ENCODE peak calls at places on chromosomes 12 and 14, in five cellular contexts. A is sigmoid colon, Y is K562, Z is suprapubic skin, L is stomach. J is an unnamed sample.

GRCh38 chr12:6958609-6959375 is 7.6 kb downstream of the PTPN6 start:
- DNase-seq in A (peak), Y (no peak), Z (no peak), L (no peak), J (no peak)

GRCh38 chr12:52646613-52647012 is 5.4 kb downstream of the KRT2 start:
- DNase-seq in A (no peak), Y (no peak), Z (no peak), L (no peak), J (no peak)

GRCh38 chr14:104399432-104400155 is 180.0 kb upstream of the C14orf180 start:
- DNase-seq in A (no peak), Y (no peak), Z (no peak), L (no peak), J (no peak)

GRCh38 chr14:54667764-54668163 is 100.8 kb downstream of the SAMD4A start:
- DNase-seq in A (no peak), Y (no peak), Z (no peak), L (no peak), J (no peak)

GRCh38 chr14:53663709-53664108 is 292.9 kb downstream of the BMP4 start:
- DNase-seq in A (peak), Y (no peak), Z (no peak), L (no peak), J (no peak)

GRCh38 chr12:10339441-10339840 is 31.8 kb downstream of the KLRD1 start:
- DNase-seq in A (no peak), Y (no peak), Z (no peak), L (no peak), J (no peak)

GRCh38 chr12:65269603-65270002 is 8.9 kb upstream of the MSRB3 start:
- DNase-seq in A (no peak), Y (no peak), Z (no peak), L (no peak), J (no peak)

GRCh38 chr12:92141585-92142244 is 3.9 kb downstream of the BTG1 start:
- DNase-seq in A (no peak), Y (no peak), Z (no peak), L (no peak), J (no peak)

GRCh38 chr12:93237235-93237915 is 140.3 kb upstream of the NUDT4 start:
- DNase-seq in A (no peak), Y (no peak), Z (no peak), L (no peak), J (no peak)

GRCh38 chr14:67268456-67269115 is 27.4 kb downstream of the PALS1 start:
- DNase-seq in A (no peak), Y (peak), Z (no peak), L (no peak), J (no peak)

GRCh38 chr14:90760591-90761316 is 55.5 kb downstream of the TTC7B start:
- DNase-seq in A (no peak), Y (peak), Z (no peak), L (no peak), J (peak)

GRCh38 chr12:4997939-4998338 is 45.7 kb upstream of the KCNA5 start:
- DNase-seq in A (peak), Y (no peak), Z (no peak), L (no peak), J (no peak)

GRCh38 chr12:132622437-132623071 is 4.0 kb downstream of the P2RX2 start:
- DNase-seq in A (no peak), Y (no peak), Z (peak), L (no peak), J (no peak)

GRCh38 chr14:69693145-69693544 is 73.8 kb upstream of the SRSF5 start:
- DNase-seq in A (no peak), Y (no peak), Z (no peak), L (peak), J (no peak)

GRCh38 chr14:63039800-63040380 is 5.4 kb downstream of the KCNH5 start:
- DNase-seq in A (no peak), Y (no peak), Z (no peak), L (no peak), J (no peak)

GRCh38 chr12:89082354-89082753 is 269.9 kb downstream of the DUSP6 start:
- DNase-seq in A (no peak), Y (no peak), Z (no peak), L (no peak), J (no peak)

GRCh38 chr14:50363734-50364113 is 33.0 kb downstream of the CDKL1 start:
- DNase-seq in A (no peak), Y (no peak), Z (no peak), L (no peak), J (no peak)

GRCh38 chr12:102960766-102961487 is 3.5 kb downstream of the ASCL1 start:
- DNase-seq in A (no peak), Y (no peak), Z (no peak), L (no peak), J (no peak)

GRCh38 chr14:76423534-76423933 is 47.6 kb downstream of the ESRRB start:
- DNase-seq in A (no peak), Y (no peak), Z (no peak), L (no peak), J (no peak)

GRCh38 chr12:9323144-9323681 is 115.0 kb upstream of the PZP start:
- DNase-seq in A (no peak), Y (peak), Z (no peak), L (no peak), J (no peak)

GRCh38 chr12:39931231-39931630 is 174.7 kb downstream of the SLC2A13 start:
- DNase-seq in A (no peak), Y (no peak), Z (no peak), L (no peak), J (no peak)

GRCh38 chr12:32455607-32456063 is 56.3 kb downstream of the FGD4 start:
- DNase-seq in A (no peak), Y (peak), Z (no peak), L (no peak), J (peak)

GRCh38 chr14:61471297-61471980 is 150.1 kb downstream of the PRKCH start:
- DNase-seq in A (no peak), Y (no peak), Z (no peak), L (no peak), J (no peak)

GRCh38 chr12:13173537-13173936 is 23.0 kb upstream of the EMP1 start:
- DNase-seq in A (peak), Y (no peak), Z (peak), L (peak), J (no peak)

GRCh38 chr14:64438181-64438839 is 27.0 kb upstream of the AKAP5 start:
- DNase-seq in A (no peak), Y (no peak), Z (no peak), L (no peak), J (no peak)

GRCh38 chr14:81946808-81947798 is 413.4 kb upstream of the SEL1L start:
- DNase-seq in A (no peak), Y (no peak), Z (no peak), L (no peak), J (no peak)

GRCh38 chr12:50224026-50224692 is 57.0 kb upstream of the CERS5 start:
- DNase-seq in A (no peak), Y (no peak), Z (no peak), L (peak), J (peak)

GRCh38 chr12:27541031-27541719 is 17.2 kb downstream of the PPFIBP1 start:
- DNase-seq in A (no peak), Y (no peak), Z (no peak), L (no peak), J (no peak)

GRCh38 chr14:91249841-91250616 is 5.5 kb upstream of the GPR68 start:
- DNase-seq in A (no peak), Y (no peak), Z (no peak), L (no peak), J (no peak)

GRCh38 chr12:3042826-3043225 is 34.4 kb upstream of the TSPAN9 start:
- DNase-seq in A (no peak), Y (no peak), Z (no peak), L (no peak), J (no peak)

GRCh38 chr14:61080591-61081010 is 99.6 kb downstream of the SLC38A6 start:
- DNase-seq in A (no peak), Y (no peak), Z (no peak), L (no peak), J (no peak)

GRCh38 chr14:103520657-103521437 is 1.8 kb downstream of the CKB start:
- DNase-seq in A (peak), Y (peak), Z (peak), L (peak), J (peak)

GRCh38 chr12:54217774-54218221 is 29.0 kb upstream of the SMUG1 start:
- DNase-seq in A (no peak), Y (no peak), Z (peak), L (peak), J (no peak)

GRCh38 chr14:50186088-50186487 is 45.3 kb downstream of the SOS2 start:
- DNase-seq in A (no peak), Y (no peak), Z (no peak), L (no peak), J (no peak)

GRCh38 chr14:34331728-34332623 is 130.1 kb downstream of the SPTSSA start:
- DNase-seq in A (no peak), Y (peak), Z (peak), L (peak), J (peak)
- TF ChIP-seq POLR2AphosphoS5 in A (no peak), Y (no peak), Z (peak), L (no peak), J (peak)

GRCh38 chr14:96861568-96862310 is 64.6 kb downstream of the VRK1 start:
- DNase-seq in A (no peak), Y (peak), Z (no peak), L (no peak), J (no peak)

GRCh38 chr14:96852823-96853422 is 55.7 kb downstream of the VRK1 start:
- DNase-seq in A (no peak), Y (peak), Z (no peak), L (no peak), J (no peak)

GRCh38 chr14:96863327-96863985 is 66.3 kb downstream of the VRK1 start:
- DNase-seq in A (no peak), Y (no peak), Z (no peak), L (no peak), J (no peak)

GRCh38 chr14:96863986-96864330 is 66.8 kb downstream of the VRK1 start:
- DNase-seq in A (no peak), Y (no peak), Z (no peak), L (no peak), J (no peak)

GRCh38 chr14:96858643-96859042 is 61.5 kb downstream of the VRK1 start:
- DNase-seq in A (no peak), Y (no peak), Z (no peak), L (no peak), J (no peak)
- TF ChIP-seq POLR2A in A (no peak), Y (no peak), Z (no peak), L (no peak), J (no peak)

DNA sequence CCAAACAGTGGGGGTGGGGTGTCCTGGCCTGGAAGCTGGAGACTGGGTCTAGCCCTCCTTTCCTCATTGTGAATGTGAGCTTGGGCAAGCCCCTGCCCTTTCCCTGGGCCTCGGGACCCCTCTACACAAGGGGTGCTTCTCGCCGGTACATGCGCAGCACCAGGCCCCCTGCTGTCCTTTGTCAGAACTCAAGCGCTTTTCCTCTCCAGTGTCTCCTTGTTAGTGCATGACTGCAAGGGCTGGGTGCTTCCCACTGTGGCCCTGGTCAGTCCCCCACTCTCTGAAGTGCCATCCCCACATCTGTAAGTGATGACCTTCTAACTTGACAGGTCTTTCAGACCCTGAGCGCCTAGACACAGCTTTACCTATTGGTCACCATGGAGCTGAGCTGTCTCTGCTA is 44.2 kb downstream of the DEGS2 start:
- DNase-seq in A (no peak), Y (no peak), Z (no peak), L (no peak), J (no peak)
- H3K27ac ChIP-seq in A (no peak), Y (no peak), Z (no peak), L (no peak), J (no peak)

GRCh38 chr12:100142851-100143559 is at the start of gene BLTP3B:
- DNase-seq in A (peak), Y (peak), Z (peak), L (peak), J (peak)
- TF ChIP-seq POLR2AphosphoS5 in A (no peak), Y (peak), Z (no peak), L (peak), J (no peak)

J was measured in prostate gland.